ENCODE peak calls at places on chromosome 20, in eight cellular contexts. One of them, this sample, is unnamed.

GRCh38 chr20:48718914-48719578 is 108.8 kb downstream of the PREX1 start:
- DNase-seq in lung microvascular endothelial cell: no peak
- DNase-seq in CD8-positive, alpha-beta T cell: peak; percentile 68
- DNase-seq in activated T-cell treated with anti-CD3 and anti-CD28 coated beads, Interleukin-2, amount 50 U/mL, for 4 hours: peak; percentile 14
- DNase-seq in D341Med: no peak
- DNase-seq in brain microvascular endothelial cell: no peak
- DNase-seq in tibial nerve: no peak
- DNase-seq in NAMALWA: no peak
- DNase-seq in this sample: no peak

GRCh38 chr20:58571341-58571941 is 56.2 kb upstream of the APCDD1L start:
- DNase-seq in lung microvascular endothelial cell: no peak
- DNase-seq in CD8-positive, alpha-beta T cell: no peak
- DNase-seq in activated T-cell treated with anti-CD3 and anti-CD28 coated beads, Interleukin-2, amount 50 U/mL, for 4 hours: no peak
- DNase-seq in D341Med: no peak
- DNase-seq in brain microvascular endothelial cell: no peak
- DNase-seq in tibial nerve: no peak
- DNase-seq in NAMALWA: no peak
- DNase-seq in this sample: no peak

GRCh38 chr20:48538058-48538825 is 289.6 kb downstream of the PREX1 start:
- DNase-seq in lung microvascular endothelial cell: no peak
- DNase-seq in CD8-positive, alpha-beta T cell: no peak
- DNase-seq in activated T-cell treated with anti-CD3 and anti-CD28 coated beads, Interleukin-2, amount 50 U/mL, for 4 hours: no peak
- DNase-seq in D341Med: no peak
- DNase-seq in brain microvascular endothelial cell: peak; percentile 83
- DNase-seq in tibial nerve: no peak
- DNase-seq in NAMALWA: no peak
- DNase-seq in this sample: no peak

GRCh38 chr20:4947817-4948559 is 53.3 kb downstream of the SLC23A2 start:
- DNase-seq in lung microvascular endothelial cell: no peak
- DNase-seq in CD8-positive, alpha-beta T cell: no peak
- DNase-seq in activated T-cell treated with anti-CD3 and anti-CD28 coated beads, Interleukin-2, amount 50 U/mL, for 4 hours: no peak
- DNase-seq in D341Med: no peak
- DNase-seq in brain microvascular endothelial cell: no peak
- DNase-seq in tibial nerve: no peak
- DNase-seq in NAMALWA: no peak
- DNase-seq in this sample: no peak

GRCh38 chr20:38290829-38291581 is 13.0 kb upstream of the BPI start:
- DNase-seq in lung microvascular endothelial cell: peak; percentile 35
- DNase-seq in CD8-positive, alpha-beta T cell: no peak
- DNase-seq in activated T-cell treated with anti-CD3 and anti-CD28 coated beads, Interleukin-2, amount 50 U/mL, for 4 hours: no peak
- DNase-seq in D341Med: no peak
- DNase-seq in brain microvascular endothelial cell: peak; percentile 100
- DNase-seq in tibial nerve: no peak
- DNase-seq in NAMALWA: peak; percentile 11
- DNase-seq in this sample: no peak

GRCh38 chr20:30912006-30912660 is 345.3 kb upstream of the DEFB115 start:
- DNase-seq in lung microvascular endothelial cell: no peak
- DNase-seq in CD8-positive, alpha-beta T cell: no peak
- DNase-seq in activated T-cell treated with anti-CD3 and anti-CD28 coated beads, Interleukin-2, amount 50 U/mL, for 4 hours: no peak
- DNase-seq in D341Med: no peak
- DNase-seq in brain microvascular endothelial cell: no peak
- DNase-seq in tibial nerve: no peak
- DNase-seq in NAMALWA: no peak
- DNase-seq in this sample: no peak

GRCh38 chr20:5650191-5650691 is 100.0 kb upstream of the SHLD1 start:
- DNase-seq in lung microvascular endothelial cell: no peak
- DNase-seq in CD8-positive, alpha-beta T cell: no peak
- DNase-seq in activated T-cell treated with anti-CD3 and anti-CD28 coated beads, Interleukin-2, amount 50 U/mL, for 4 hours: no peak
- DNase-seq in D341Med: no peak
- DNase-seq in brain microvascular endothelial cell: no peak
- DNase-seq in tibial nerve: no peak
- DNase-seq in NAMALWA: peak; percentile 56
- DNase-seq in this sample: no peak

GRCh38 chr20:63064745-63065711 is 58.3 kb upstream of the BHLHE23 start:
- DNase-seq in lung microvascular endothelial cell: no peak
- DNase-seq in CD8-positive, alpha-beta T cell: peak; percentile 6
- DNase-seq in activated T-cell treated with anti-CD3 and anti-CD28 coated beads, Interleukin-2, amount 50 U/mL, for 4 hours: peak; percentile 1
- DNase-seq in D341Med: peak; percentile 32
- DNase-seq in brain microvascular endothelial cell: no peak
- DNase-seq in tibial nerve: no peak
- DNase-seq in NAMALWA: no peak
- DNase-seq in this sample: no peak

GRCh38 chr20:57769756-57770155 is 59.9 kb upstream of the PMEPA1 start:
- DNase-seq in lung microvascular endothelial cell: no peak
- DNase-seq in CD8-positive, alpha-beta T cell: no peak
- DNase-seq in activated T-cell treated with anti-CD3 and anti-CD28 coated beads, Interleukin-2, amount 50 U/mL, for 4 hours: no peak
- DNase-seq in D341Med: no peak
- DNase-seq in brain microvascular endothelial cell: peak; percentile 9
- DNase-seq in tibial nerve: no peak
- DNase-seq in NAMALWA: no peak
- DNase-seq in this sample: no peak

GRCh38 chr20:30488941-30489601 is 768.4 kb upstream of the DEFB115 start:
- DNase-seq in lung microvascular endothelial cell: no peak
- DNase-seq in CD8-positive, alpha-beta T cell: no peak
- DNase-seq in activated T-cell treated with anti-CD3 and anti-CD28 coated beads, Interleukin-2, amount 50 U/mL, for 4 hours: no peak
- DNase-seq in D341Med: no peak
- DNase-seq in brain microvascular endothelial cell: no peak
- DNase-seq in tibial nerve: no peak
- DNase-seq in NAMALWA: no peak
- DNase-seq in this sample: no peak

GRCh38 chr20:1912056-1912455 is 16.8 kb downstream of the SIRPA start:
- DNase-seq in lung microvascular endothelial cell: peak; percentile 48
- DNase-seq in CD8-positive, alpha-beta T cell: no peak
- DNase-seq in activated T-cell treated with anti-CD3 and anti-CD28 coated beads, Interleukin-2, amount 50 U/mL, for 4 hours: no peak
- DNase-seq in D341Med: no peak
- DNase-seq in brain microvascular endothelial cell: peak; percentile 47
- DNase-seq in tibial nerve: no peak
- DNase-seq in NAMALWA: no peak
- DNase-seq in this sample: no peak

GRCh38 chr20:31870703-31871601 is 518 bp downstream of the TTLL9 start:
- DNase-seq in lung microvascular endothelial cell: no peak
- DNase-seq in CD8-positive, alpha-beta T cell: no peak
- DNase-seq in activated T-cell treated with anti-CD3 and anti-CD28 coated beads, Interleukin-2, amount 50 U/mL, for 4 hours: no peak
- DNase-seq in D341Med: no peak
- DNase-seq in brain microvascular endothelial cell: no peak
- DNase-seq in tibial nerve: no peak
- DNase-seq in NAMALWA: no peak
- DNase-seq in this sample: no peak

GRCh38 chr20:52201395-52201794 is 9.8 kb upstream of the ZFP64 start:
- DNase-seq in lung microvascular endothelial cell: no peak
- DNase-seq in CD8-positive, alpha-beta T cell: no peak
- DNase-seq in activated T-cell treated with anti-CD3 and anti-CD28 coated beads, Interleukin-2, amount 50 U/mL, for 4 hours: no peak
- DNase-seq in D341Med: no peak
- DNase-seq in brain microvascular endothelial cell: no peak
- DNase-seq in tibial nerve: no peak
- DNase-seq in NAMALWA: no peak
- DNase-seq in this sample: no peak

GRCh38 chr20:7693761-7694160 is 246.5 kb downstream of the HAO1 start:
- DNase-seq in lung microvascular endothelial cell: no peak
- DNase-seq in CD8-positive, alpha-beta T cell: no peak
- DNase-seq in activated T-cell treated with anti-CD3 and anti-CD28 coated beads, Interleukin-2, amount 50 U/mL, for 4 hours: no peak
- DNase-seq in D341Med: no peak
- DNase-seq in brain microvascular endothelial cell: no peak
- DNase-seq in tibial nerve: no peak
- DNase-seq in NAMALWA: no peak
- DNase-seq in this sample: no peak

GRCh38 chr20:62839816-62840215 is 21.8 kb downstream of the TCFL5 start:
- DNase-seq in lung microvascular endothelial cell: no peak
- DNase-seq in CD8-positive, alpha-beta T cell: no peak
- DNase-seq in activated T-cell treated with anti-CD3 and anti-CD28 coated beads, Interleukin-2, amount 50 U/mL, for 4 hours: no peak
- DNase-seq in D341Med: no peak
- DNase-seq in brain microvascular endothelial cell: no peak
- DNase-seq in tibial nerve: no peak
- DNase-seq in NAMALWA: no peak
- DNase-seq in this sample: no peak

GRCh38 chr20:23116301-23117089 is 30.4 kb upstream of the CD93 start:
- DNase-seq in lung microvascular endothelial cell: no peak
- DNase-seq in CD8-positive, alpha-beta T cell: no peak
- DNase-seq in activated T-cell treated with anti-CD3 and anti-CD28 coated beads, Interleukin-2, amount 50 U/mL, for 4 hours: no peak
- DNase-seq in D341Med: no peak
- DNase-seq in brain microvascular endothelial cell: no peak
- DNase-seq in tibial nerve: no peak
- DNase-seq in NAMALWA: peak; percentile 25
- DNase-seq in this sample: no peak

GRCh38 chr20:45157977-45158376 is 16.7 kb upstream of the PI3 start:
- DNase-seq in lung microvascular endothelial cell: no peak
- DNase-seq in CD8-positive, alpha-beta T cell: no peak
- DNase-seq in activated T-cell treated with anti-CD3 and anti-CD28 coated beads, Interleukin-2, amount 50 U/mL, for 4 hours: no peak
- DNase-seq in D341Med: no peak
- DNase-seq in brain microvascular endothelial cell: peak; percentile 24
- DNase-seq in tibial nerve: no peak
- DNase-seq in NAMALWA: no peak
- DNase-seq in this sample: no peak

GRCh38 chr20:44182863-44183262 is 4.1 kb downstream of the JPH2 start:
- DNase-seq in lung microvascular endothelial cell: no peak
- DNase-seq in CD8-positive, alpha-beta T cell: no peak
- DNase-seq in activated T-cell treated with anti-CD3 and anti-CD28 coated beads, Interleukin-2, amount 50 U/mL, for 4 hours: no peak
- DNase-seq in D341Med: no peak
- DNase-seq in brain microvascular endothelial cell: no peak
- DNase-seq in tibial nerve: no peak
- DNase-seq in NAMALWA: no peak
- DNase-seq in this sample: no peak

GRCh38 chr20:46215913-46216707 is 92.2 kb downstream of the CDH22 start:
- DNase-seq in lung microvascular endothelial cell: peak; percentile 14
- DNase-seq in CD8-positive, alpha-beta T cell: no peak
- DNase-seq in activated T-cell treated with anti-CD3 and anti-CD28 coated beads, Interleukin-2, amount 50 U/mL, for 4 hours: no peak
- DNase-seq in D341Med: no peak
- DNase-seq in brain microvascular endothelial cell: peak; percentile 84
- DNase-seq in tibial nerve: no peak
- DNase-seq in NAMALWA: no peak
- DNase-seq in this sample: peak; percentile 22

GRCh38 chr20:38034961-38035360 is 1.4 kb downstream of the RPRD1B start:
- DNase-seq in lung microvascular endothelial cell: no peak
- DNase-seq in CD8-positive, alpha-beta T cell: no peak
- DNase-seq in activated T-cell treated with anti-CD3 and anti-CD28 coated beads, Interleukin-2, amount 50 U/mL, for 4 hours: no peak
- DNase-seq in D341Med: no peak
- DNase-seq in brain microvascular endothelial cell: no peak
- DNase-seq in tibial nerve: no peak
- DNase-seq in NAMALWA: no peak
- DNase-seq in this sample: no peak

GRCh38 chr20:21137078-21137477 is 11.2 kb downstream of the KIZ start:
- DNase-seq in lung microvascular endothelial cell: no peak
- DNase-seq in CD8-positive, alpha-beta T cell: no peak
- DNase-seq in activated T-cell treated with anti-CD3 and anti-CD28 coated beads, Interleukin-2, amount 50 U/mL, for 4 hours: no peak
- DNase-seq in D341Med: no peak
- DNase-seq in brain microvascular endothelial cell: no peak
- DNase-seq in tibial nerve: no peak
- DNase-seq in NAMALWA: no peak
- DNase-seq in this sample: no peak

GRCh38 chr20:41078329-41078728 is 49.7 kb downstream of the TOP1 start:
- DNase-seq in lung microvascular endothelial cell: peak; percentile 71
- DNase-seq in CD8-positive, alpha-beta T cell: no peak
- DNase-seq in activated T-cell treated with anti-CD3 and anti-CD28 coated beads, Interleukin-2, amount 50 U/mL, for 4 hours: no peak
- DNase-seq in D341Med: peak; percentile 42
- DNase-seq in brain microvascular endothelial cell: peak; percentile 62
- DNase-seq in tibial nerve: no peak
- DNase-seq in NAMALWA: peak; percentile 65
- DNase-seq in this sample: no peak

GRCh38 chr20:32539063-32539816 is 45.9 kb downstream of the NOL4L start:
- DNase-seq in lung microvascular endothelial cell: no peak
- DNase-seq in CD8-positive, alpha-beta T cell: no peak
- DNase-seq in activated T-cell treated with anti-CD3 and anti-CD28 coated beads, Interleukin-2, amount 50 U/mL, for 4 hours: no peak
- DNase-seq in D341Med: no peak
- DNase-seq in brain microvascular endothelial cell: no peak
- DNase-seq in tibial nerve: no peak
- DNase-seq in NAMALWA: no peak
- DNase-seq in this sample: no peak

GRCh38 chr20:44074252-44075151 is 112.5 kb downstream of the JPH2 start:
- DNase-seq in lung microvascular endothelial cell: no peak
- DNase-seq in CD8-positive, alpha-beta T cell: no peak
- DNase-seq in activated T-cell treated with anti-CD3 and anti-CD28 coated beads, Interleukin-2, amount 50 U/mL, for 4 hours: no peak
- DNase-seq in D341Med: no peak
- DNase-seq in brain microvascular endothelial cell: peak; percentile 28
- DNase-seq in tibial nerve: no peak
- DNase-seq in NAMALWA: no peak
- DNase-seq in this sample: no peak

GRCh38 chr20:51468636-51469035 is 73.9 kb downstream of the NFATC2 start:
- DNase-seq in lung microvascular endothelial cell: no peak
- DNase-seq in CD8-positive, alpha-beta T cell: no peak
- DNase-seq in activated T-cell treated with anti-CD3 and anti-CD28 coated beads, Interleukin-2, amount 50 U/mL, for 4 hours: no peak
- DNase-seq in D341Med: no peak
- DNase-seq in brain microvascular endothelial cell: no peak
- DNase-seq in tibial nerve: no peak
- DNase-seq in NAMALWA: no peak
- DNase-seq in this sample: no peak

GRCh38 chr20:37511605-37512275 is 9.3 kb upstream of the NNAT start:
- DNase-seq in lung microvascular endothelial cell: no peak
- DNase-seq in CD8-positive, alpha-beta T cell: no peak
- DNase-seq in activated T-cell treated with anti-CD3 and anti-CD28 coated beads, Interleukin-2, amount 50 U/mL, for 4 hours: no peak
- DNase-seq in D341Med: no peak
- DNase-seq in brain microvascular endothelial cell: peak; percentile 50
- DNase-seq in tibial nerve: no peak
- DNase-seq in NAMALWA: no peak
- DNase-seq in this sample: no peak

GRCh38 chr20:10800288-10800687 is 126.5 kb upstream of the JAG1 start:
- DNase-seq in lung microvascular endothelial cell: no peak
- DNase-seq in CD8-positive, alpha-beta T cell: no peak
- DNase-seq in activated T-cell treated with anti-CD3 and anti-CD28 coated beads, Interleukin-2, amount 50 U/mL, for 4 hours: no peak
- DNase-seq in D341Med: no peak
- DNase-seq in brain microvascular endothelial cell: no peak
- DNase-seq in tibial nerve: no peak
- DNase-seq in NAMALWA: no peak
- DNase-seq in this sample: no peak

GRCh38 chr20:59365611-59366284 is 65.3 kb downstream of the EDN3 start:
- DNase-seq in lung microvascular endothelial cell: no peak
- DNase-seq in CD8-positive, alpha-beta T cell: no peak
- DNase-seq in activated T-cell treated with anti-CD3 and anti-CD28 coated beads, Interleukin-2, amount 50 U/mL, for 4 hours: no peak
- DNase-seq in D341Med: no peak
- DNase-seq in brain microvascular endothelial cell: no peak
- DNase-seq in tibial nerve: no peak
- DNase-seq in NAMALWA: no peak
- DNase-seq in this sample: no peak